ENCODE peak calls at places on chromosome 20, in ten cellular contexts. I is GM23248, U is HAP-1, R is spleen, D is amygdala, N is SW 1271, O is smooth muscle cell of the brain vasculature, Z is D341Med, F is psoas muscle, C is PC-3. Q is an unnamed sample.
A peak's percentile ranks its signal among the peaks of the same experiment; 100 is the strongest.

GRCh38 chr20:7232796-7233195 is 465.3 kb downstream of the BMP2 start:
- DNase-seq in R (no peak), N (no peak), Z (no peak), D (no peak), F (no peak), O (no peak), I (no peak), U (no peak), C (peak; percentile 22), Q (no peak)

GRCh38 chr20:16982091-16982726 is 234.1 kb downstream of the OTOR start:
- DNase-seq in D (no peak), O (no peak), N (no peak), I (no peak), Z (no peak), F (no peak), C (no peak), R (no peak), U (no peak), Q (no peak)

GRCh38 chr20:45946149-45946970 is 11.9 kb downstream of the PCIF1 start:
- DNase-seq in N (no peak), U (no peak), F (peak; percentile 82), Z (no peak), O (no peak), R (peak; percentile 83), D (no peak), C (no peak), I (peak; percentile 82), Q (no peak)

GRCh38 chr20:11978496-11978895 is 60.8 kb downstream of the BTBD3 start:
- DNase-seq in Z (no peak), D (no peak), F (no peak), O (no peak), I (no peak), C (no peak), N (no peak), U (no peak), R (no peak), Q (no peak)

GRCh38 chr20:15310361-15310760 is 972.9 kb upstream of the FLRT3 start:
- DNase-seq in F (no peak), U (no peak), I (no peak), C (peak; percentile 25), O (no peak), D (no peak), R (no peak), Z (no peak), N (no peak), Q (no peak)

GRCh38 chr20:18443841-18444240 is 23.0 kb downstream of the DZANK1 start:
- DNase-seq in R (no peak), F (no peak), I (peak; percentile 30), Z (peak; percentile 54), O (no peak), U (no peak), C (no peak), D (no peak), N (no peak), Q (peak; percentile 99)

GRCh38 chr20:22583773-22584629 is at the start of gene FOXA2:
- DNase-seq in N (no peak), I (no peak), D (no peak), C (peak; percentile 63), O (no peak), Z (no peak), R (no peak), U (no peak), F (no peak), Q (no peak)

GRCh38 chr20:23340524-23340923 is 10.1 kb upstream of the NXT1 start:
- DNase-seq in N (peak; percentile 18), C (peak; percentile 82), Z (peak; percentile 70), U (peak; percentile 74), O (peak; percentile 62), I (peak; percentile 76), D (peak; percentile 33), F (peak; percentile 43), R (no peak), Q (peak; percentile 79)

GRCh38 chr20:59403261-59403961 is 103.0 kb downstream of the EDN3 start:
- DNase-seq in O (no peak), R (peak; percentile 90), F (peak; percentile 45), Z (peak; percentile 97), C (peak; percentile 52), I (peak; percentile 50), U (peak; percentile 83), D (peak; percentile 30), N (no peak), Q (peak; percentile 64)

GRCh38 chr20:50523552-50524167 is 13.5 kb downstream of the PTPN1 start:
- DNase-seq in R (no peak), N (no peak), Z (no peak), F (no peak), O (no peak), U (no peak), C (no peak), I (no peak), D (no peak), Q (no peak)

GRCh38 chr20:48283470-48284110 is 498.3 kb upstream of the SULF2 start:
- DNase-seq in U (no peak), R (no peak), D (peak; percentile 70), Z (no peak), I (peak; percentile 93), O (peak; percentile 87), C (peak; percentile 93), N (no peak), F (peak; percentile 43), Q (no peak)

Q was measured in NCI-H82.